ENCODE peak calls at places on chromosome 1, in six cellular contexts. One of them, this sample, is unnamed.
A peak's percentile ranks its signal among the peaks of the same experiment; 100 is the strongest.

GRCh38 chr1:178579562-178579961 is 66.7 kb downstream of the TEX35 start:
- ATAC-seq in heart right ventricle: no peak
- ATAC-seq in T-helper 17 cell: peak; percentile 43
- ATAC-seq in left colon: no peak
- ATAC-seq in Right ventricle myocardium superior: no peak
- ATAC-seq in left cardiac atrium: no peak
- ATAC-seq in this sample: no peak

GRCh38 chr1:221989741-221990140 is 247.9 kb upstream of the DUSP10 start:
- ATAC-seq in heart right ventricle: no peak
- ATAC-seq in T-helper 17 cell: no peak
- ATAC-seq in left colon: no peak
- ATAC-seq in Right ventricle myocardium superior: no peak
- ATAC-seq in left cardiac atrium: no peak
- ATAC-seq in this sample: no peak

GRCh38 chr1:210776722-210777121 is 357.2 kb downstream of the KCNH1 start:
- ATAC-seq in heart right ventricle: no peak
- ATAC-seq in T-helper 17 cell: no peak
- ATAC-seq in left colon: no peak
- ATAC-seq in Right ventricle myocardium superior: no peak
- ATAC-seq in left cardiac atrium: no peak
- ATAC-seq in this sample: no peak

GRCh38 chr1:88647749-88648415 is 36.2 kb upstream of the PKN2 start:
- ATAC-seq in heart right ventricle: no peak
- ATAC-seq in T-helper 17 cell: no peak
- ATAC-seq in left colon: no peak
- ATAC-seq in Right ventricle myocardium superior: no peak
- ATAC-seq in left cardiac atrium: no peak
- ATAC-seq in this sample: no peak

GRCh38 chr1:152473887-152474537 is 36.6 kb upstream of the LCE5A start:
- ATAC-seq in heart right ventricle: no peak
- ATAC-seq in T-helper 17 cell: no peak
- ATAC-seq in left colon: no peak
- ATAC-seq in Right ventricle myocardium superior: no peak
- ATAC-seq in left cardiac atrium: no peak
- ATAC-seq in this sample: no peak

GRCh38 chr1:156848461-156849150 is 10.3 kb downstream of the INSRR start:
- ATAC-seq in heart right ventricle: no peak
- ATAC-seq in T-helper 17 cell: peak; percentile 86
- ATAC-seq in left colon: peak; percentile 72
- ATAC-seq in Right ventricle myocardium superior: no peak
- ATAC-seq in left cardiac atrium: no peak
- ATAC-seq in this sample: peak; percentile 13

GRCh38 chr1:21511579-21512522 is 2.6 kb downstream of the ALPL start:
- ATAC-seq in heart right ventricle: peak; percentile 71
- ATAC-seq in T-helper 17 cell: no peak
- ATAC-seq in left colon: no peak
- ATAC-seq in Right ventricle myocardium superior: peak; percentile 65
- ATAC-seq in left cardiac atrium: peak; percentile 85
- ATAC-seq in this sample: no peak

GRCh38 chr1:32246888-32247273 is at the start of gene FAM167B:
- ATAC-seq in heart right ventricle: peak; percentile 68
- ATAC-seq in T-helper 17 cell: no peak
- ATAC-seq in left colon: peak; percentile 10
- ATAC-seq in Right ventricle myocardium superior: peak; percentile 47
- ATAC-seq in left cardiac atrium: peak; percentile 45
- ATAC-seq in this sample: peak; percentile 23

GRCh38 chr1:110250018-110250417 is 39.9 kb downstream of the KCNC4 start:
- ATAC-seq in heart right ventricle: no peak
- ATAC-seq in T-helper 17 cell: no peak
- ATAC-seq in left colon: no peak
- ATAC-seq in Right ventricle myocardium superior: no peak
- ATAC-seq in left cardiac atrium: no peak
- ATAC-seq in this sample: no peak

GRCh38 chr1:65190229-65190628 is 42.2 kb downstream of the AK4 start:
- ATAC-seq in heart right ventricle: no peak
- ATAC-seq in T-helper 17 cell: no peak
- ATAC-seq in left colon: no peak
- ATAC-seq in Right ventricle myocardium superior: no peak
- ATAC-seq in left cardiac atrium: no peak
- ATAC-seq in this sample: no peak

GRCh38 chr1:216731562-216731961 is 8.3 kb upstream of the ESRRG start:
- ATAC-seq in heart right ventricle: no peak
- ATAC-seq in T-helper 17 cell: no peak
- ATAC-seq in left colon: no peak
- ATAC-seq in Right ventricle myocardium superior: no peak
- ATAC-seq in left cardiac atrium: no peak
- ATAC-seq in this sample: no peak

GRCh38 chr1:186834405-186834958 is 5.7 kb downstream of the PLA2G4A start:
- ATAC-seq in heart right ventricle: no peak
- ATAC-seq in T-helper 17 cell: no peak
- ATAC-seq in left colon: no peak
- ATAC-seq in Right ventricle myocardium superior: no peak
- ATAC-seq in left cardiac atrium: no peak
- ATAC-seq in this sample: no peak

GRCh38 chr1:31562707-31563360 is 13.5 kb upstream of the TINAGL1 start:
- ATAC-seq in heart right ventricle: no peak
- ATAC-seq in T-helper 17 cell: no peak
- ATAC-seq in left colon: peak; percentile 62
- ATAC-seq in Right ventricle myocardium superior: no peak
- ATAC-seq in left cardiac atrium: no peak
- ATAC-seq in this sample: peak; percentile 65

This sample was measured in esophagus mucosa.